ENCODE peak calls at places on chromosomes 6 and 20, in seven cellular contexts. B is NCI-H1417, N is GM20000, J is hippocampal formation, C is tibial nerve, O is lower leg skin, L is Right ventricle myocardium superior. D is an unnamed sample.

GRCh38 chr6:6724319-6725119 is 136.0 kb downstream of the LY86 start:
- DNase-seq in B (peak), C (peak), N (peak), O (peak), J (peak), L (peak), D (peak)

GRCh38 chr6:136365781-136366354 is 76.2 kb upstream of the BCLAF1 start:
- DNase-seq in B (no peak), L (peak), C (peak), N (no peak), J (peak), O (peak), D (peak)

GRCh38 chr6:6741264-6741663 is 152.7 kb downstream of the LY86 start:
- DNase-seq in N (no peak), L (no peak), O (no peak), J (no peak), C (no peak), B (no peak), D (no peak)

GRCh38 chr6:116190550-116190949 is 63.3 kb downstream of the TSPYL4 start:
- DNase-seq in J (no peak), C (no peak), O (no peak), B (no peak), L (no peak), N (no peak), D (no peak)

GRCh38 chr6:27478141-27478705 is 5.3 kb upstream of the ZNF184 start:
- DNase-seq in B (no peak), C (no peak), J (no peak), L (no peak), O (no peak), N (no peak), D (no peak)

GRCh38 chr6:51844391-51844735 is 243.1 kb downstream of the PKHD1 start:
- DNase-seq in L (no peak), C (no peak), N (no peak), O (no peak), B (peak), J (no peak), D (no peak)

GRCh38 chr6:43221774-43222101 is 7.5 kb downstream of the DNPH1 start:
- DNase-seq in N (no peak), C (no peak), O (no peak), J (no peak), L (no peak), B (no peak), D (no peak)

GRCh38 chr6:99614430-99615161 is 8.0 kb downstream of the PRDM13 start:
- DNase-seq in C (no peak), L (no peak), N (peak), J (no peak), B (peak), O (no peak), D (peak)

GRCh38 chr20:10433623-10434466 is at the start of gene MKKS:
- DNase-seq in C (peak), O (peak), B (peak), N (peak), L (peak), J (peak), D (peak)

GRCh38 chr20:43379239-43379917 is 78.3 kb upstream of the SRSF6 start:
- DNase-seq in C (no peak), J (no peak), B (no peak), O (no peak), N (no peak), L (no peak), D (no peak)

GRCh38 chr20:33070413-33071053 is 8.9 kb upstream of the BPIFB4 start:
- DNase-seq in B (no peak), N (no peak), O (no peak), C (no peak), L (no peak), J (no peak), D (peak)

GRCh38 chr6:28789553-28790083 is 134.2 kb downstream of the TRIM27 start:
- DNase-seq in L (no peak), O (no peak), C (no peak), J (no peak), B (peak), N (peak), D (no peak)

GRCh38 chr6:1001655-1002349 is 308.9 kb upstream of the EXOC2 start:
- DNase-seq in B (no peak), C (no peak), N (peak), L (no peak), J (no peak), O (no peak), D (no peak)

GRCh38 chr20:33086052-33086722 is 6.7 kb downstream of the BPIFB4 start:
- DNase-seq in N (no peak), C (no peak), B (no peak), J (no peak), O (no peak), L (no peak), D (peak)

GRCh38 chr20:16548073-16548672 is 25.1 kb downstream of the KIF16B start:
- DNase-seq in C (no peak), J (no peak), L (no peak), O (no peak), N (no peak), B (no peak), D (no peak)

GRCh38 chr6:42136508-42137191 is 5.8 kb downstream of the C6orf132 start:
- DNase-seq in N (peak), O (no peak), J (no peak), L (no peak), C (no peak), B (peak), D (no peak)

GRCh38 chr6:38495922-38496635 is 143.7 kb downstream of the BTBD9 start:
- DNase-seq in N (peak), L (no peak), B (peak), J (no peak), C (no peak), O (no peak), D (no peak)

GRCh38 chr20:63115651-63116411 is 100.1 kb downstream of the YTHDF1 start:
- DNase-seq in L (peak), B (no peak), J (no peak), C (no peak), O (no peak), N (no peak), D (peak)

GRCh38 chr20:11755071-11755881 is 162.4 kb upstream of the BTBD3 start:
- DNase-seq in L (no peak), O (no peak), J (no peak), N (no peak), C (no peak), B (no peak), D (no peak)

GRCh38 chr6:27237089-27237723 is 10.3 kb upstream of the PRSS16 start:
- DNase-seq in L (no peak), J (no peak), N (peak), C (no peak), B (no peak), O (no peak), D (no peak)

GRCh38 chr20:59006864-59007757 is at the start of gene CTSZ:
- DNase-seq in C (no peak), B (no peak), O (no peak), L (peak), N (peak), J (peak), D (peak)

GRCh38 chr6:119384444-119384843 is 34.9 kb upstream of the MAN1A1 start:
- DNase-seq in B (no peak), L (no peak), O (no peak), N (no peak), C (no peak), J (no peak), D (no peak)

GRCh38 chr6:2790588-2790987 is 25.4 kb downstream of the WRNIP1 start:
- DNase-seq in B (no peak), C (no peak), J (no peak), O (no peak), L (no peak), N (no peak), D (no peak)

GRCh38 chr6:132687306-132687705 is 26.5 kb downstream of the VNN1 start:
- DNase-seq in O (no peak), B (no peak), J (no peak), N (no peak), C (no peak), L (no peak), D (no peak)

GRCh38 chr6:124064317-124065113 is 260.9 kb downstream of the NKAIN2 start:
- DNase-seq in N (no peak), J (no peak), L (no peak), O (no peak), C (no peak), B (no peak), D (no peak)

GRCh38 chr20:934186-934840 is 18.2 kb upstream of the ANGPT4 start:
- DNase-seq in B (no peak), N (no peak), C (no peak), L (no peak), J (no peak), O (no peak), D (no peak)

GRCh38 chr6:20404641-20405032 is 3.0 kb downstream of the E2F3 start:
- DNase-seq in B (peak), C (peak), O (no peak), N (peak), L (no peak), J (no peak), D (peak)

GRCh38 chr6:31826793-31827285 is 699 bp upstream of the HSPA1B start:
- DNase-seq in N (no peak), O (peak), L (peak), B (no peak), C (peak), J (peak), D (peak)

GRCh38 chr20:41004561-41005360 is 23.9 kb upstream of the TOP1 start:
- DNase-seq in B (no peak), L (no peak), C (no peak), J (no peak), N (no peak), O (no peak), D (no peak)

GRCh38 chr20:61896058-61896961 is 169.4 kb downstream of the TAF4 start:
- DNase-seq in N (peak), B (peak), O (no peak), C (peak), L (peak), J (peak), D (peak)

GRCh38 chr6:132443206-132443605 is 41.9 kb upstream of the MOXD1 start:
- DNase-seq in B (no peak), J (no peak), N (no peak), C (no peak), L (no peak), O (no peak), D (no peak)

GRCh38 chr20:10313215-10313614 is 94.6 kb downstream of the SNAP25 start:
- DNase-seq in O (no peak), C (no peak), L (peak), B (no peak), J (no peak), N (no peak), D (no peak)

GRCh38 chr20:46218656-46219055 is 89.6 kb downstream of the CDH22 start:
- DNase-seq in J (no peak), L (no peak), C (no peak), N (no peak), B (peak), O (no peak), D (no peak)

GRCh38 chr6:1313755-1314503 is 2.0 kb downstream of the FOXQ1 start:
- DNase-seq in B (no peak), N (peak), O (no peak), C (no peak), J (no peak), L (no peak), D (no peak)

GRCh38 chr6:33014841-33015634 is 5.6 kb upstream of the HLA-DOA start:
- DNase-seq in B (peak), J (peak), C (peak), N (peak), L (no peak), O (peak), D (no peak)

GRCh38 chr6:54602591-54602990 is 244.0 kb upstream of the FAM83B start:
- DNase-seq in J (no peak), L (no peak), B (no peak), N (no peak), O (no peak), C (no peak), D (peak)

D was measured in spleen.